ENCODE peak calls at places on chromosomes 2 and 18, in four cellular contexts. One of them, this sample, is unnamed. For H3K4me1, the result is how much of the 10 kb centered on the place peaks cover.

GRCh38 chr18:74840492-74841167 is 243.0 kb downstream of the ZNF407 start:
- DNase-seq in upper lobe of left lung: no peak
- DNase-seq in SJCRH30: no peak
- DNase-seq in left ventricle myocardium inferior: no peak
- DNase-seq in this sample: no peak

GRCh38 chr2:19353721-19354050 is 4.7 kb downstream of the OSR1 start:
- DNase-seq in upper lobe of left lung: no peak
- DNase-seq in SJCRH30: no peak
- DNase-seq in left ventricle myocardium inferior: no peak
- DNase-seq in this sample: no peak

GRCh38 chr2:200747668-200748618 is 63.8 kb upstream of the BZW1 start:
- DNase-seq in upper lobe of left lung: no peak
- DNase-seq in SJCRH30: peak
- DNase-seq in left ventricle myocardium inferior: no peak
- DNase-seq in this sample: peak

GRCh38 chr2:149329470-149330126 is 789 bp upstream of the LYPD6 start:
- DNase-seq in upper lobe of left lung: peak
- DNase-seq in SJCRH30: peak
- DNase-seq in left ventricle myocardium inferior: peak
- DNase-seq in this sample: peak

GRCh38 chr2:172397136-172397825 is 30.1 kb upstream of the ITGA6 start:
- DNase-seq in upper lobe of left lung: no peak
- DNase-seq in SJCRH30: peak
- DNase-seq in left ventricle myocardium inferior: no peak
- DNase-seq in this sample: peak

GRCh38 chr2:201674298-201674697 is 24.1 kb downstream of the MPP4 start:
- DNase-seq in upper lobe of left lung: no peak
- DNase-seq in SJCRH30: no peak
- DNase-seq in left ventricle myocardium inferior: no peak
- DNase-seq in this sample: no peak

GRCh38 chr2:217106650-217107014 is 246.8 kb upstream of the TNP1 start:
- DNase-seq in upper lobe of left lung: no peak
- DNase-seq in SJCRH30: peak
- DNase-seq in left ventricle myocardium inferior: no peak
- DNase-seq in this sample: no peak

GRCh38 chr18:76455015-76455676 is 39.9 kb downstream of the ZNF516 start:
- DNase-seq in upper lobe of left lung: peak
- DNase-seq in SJCRH30: no peak
- DNase-seq in left ventricle myocardium inferior: no peak
- DNase-seq in this sample: peak

GRCh38 chr18:58993260-58993659 is 128.6 kb downstream of the ZNF532 start:
- DNase-seq in upper lobe of left lung: no peak
- DNase-seq in SJCRH30: no peak
- DNase-seq in left ventricle myocardium inferior: no peak
- DNase-seq in this sample: no peak

GRCh38 chr2:228657807-228658402 is 476.4 kb upstream of the SPHKAP start:
- DNase-seq in upper lobe of left lung: no peak
- DNase-seq in SJCRH30: peak
- DNase-seq in left ventricle myocardium inferior: no peak
- DNase-seq in this sample: no peak

GRCh38 chr18:12420831-12421421 is 13.2 kb downstream of the PRELID3A start:
- DNase-seq in upper lobe of left lung: no peak
- DNase-seq in SJCRH30: no peak
- DNase-seq in left ventricle myocardium inferior: no peak
- DNase-seq in this sample: peak

GRCh38 chr2:180057706-180058412 is 50.8 kb upstream of the CWC22 start:
- DNase-seq in upper lobe of left lung: no peak
- DNase-seq in SJCRH30: no peak
- DNase-seq in left ventricle myocardium inferior: no peak
- DNase-seq in this sample: no peak

GRCh38 chr2:179051250-179051649 is 1.3 kb upstream of the CCDC141 start:
- DNase-seq in upper lobe of left lung: no peak
- DNase-seq in SJCRH30: peak
- DNase-seq in left ventricle myocardium inferior: no peak
- DNase-seq in this sample: no peak

GRCh38 chr2:130963849-130964793 is 127.4 kb downstream of the ARHGEF4 start:
- DNase-seq in upper lobe of left lung: no peak
- DNase-seq in SJCRH30: no peak
- DNase-seq in left ventricle myocardium inferior: no peak
- DNase-seq in this sample: peak

GRCh38 chr18:77365667-77366066 is 116.0 kb downstream of the GALR1 start:
- DNase-seq in upper lobe of left lung: no peak
- DNase-seq in SJCRH30: no peak
- DNase-seq in left ventricle myocardium inferior: no peak
- DNase-seq in this sample: no peak

GRCh38 chr2:20757405-20758090 is 65.4 kb downstream of the LDAH start:
- DNase-seq in upper lobe of left lung: no peak
- DNase-seq in SJCRH30: no peak
- DNase-seq in left ventricle myocardium inferior: no peak
- DNase-seq in this sample: no peak

GRCh38 chr2:75465317-75465998 is 95.3 kb downstream of the EVA1A start:
- DNase-seq in upper lobe of left lung: no peak
- DNase-seq in SJCRH30: no peak
- DNase-seq in left ventricle myocardium inferior: no peak
- DNase-seq in this sample: peak

GRCh38 chr2:168136392-168136977 is 110.9 kb downstream of the STK39 start:
- DNase-seq in upper lobe of left lung: no peak
- DNase-seq in SJCRH30: peak
- DNase-seq in left ventricle myocardium inferior: no peak
- DNase-seq in this sample: no peak

DNA sequence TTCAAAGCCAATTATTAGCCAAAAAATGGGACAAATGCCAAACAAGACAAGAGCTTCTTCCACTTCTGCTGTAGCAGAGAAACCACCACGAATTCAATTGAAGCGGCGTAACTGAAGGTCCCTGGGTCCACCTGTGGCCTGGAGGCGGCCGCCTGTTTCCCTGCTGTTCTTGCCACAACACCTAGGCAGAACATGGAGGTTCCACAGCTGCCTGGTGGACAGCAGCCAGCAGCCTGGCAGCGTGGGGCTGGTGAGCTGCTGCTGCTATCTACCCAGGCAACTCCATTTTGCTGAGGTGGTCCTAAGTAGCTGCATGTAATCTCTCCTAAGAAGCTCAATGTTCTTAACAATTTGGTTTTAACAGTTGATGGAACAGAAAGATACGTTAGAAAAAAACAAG is 66.8 kb downstream of the NDUFA10 start:
- DNase-seq in upper lobe of left lung: no peak
- DNase-seq in SJCRH30: no peak
- DNase-seq in left ventricle myocardium inferior: no peak
- DNase-seq in this sample: no peak
- H3K4me1 ChIP-seq in upper lobe of left lung: under half
- H3K4me1 ChIP-seq in SJCRH30: under half
- H3K4me1 ChIP-seq in left ventricle myocardium inferior: half or more
- H3K4me1 ChIP-seq in this sample: under half

DNA sequence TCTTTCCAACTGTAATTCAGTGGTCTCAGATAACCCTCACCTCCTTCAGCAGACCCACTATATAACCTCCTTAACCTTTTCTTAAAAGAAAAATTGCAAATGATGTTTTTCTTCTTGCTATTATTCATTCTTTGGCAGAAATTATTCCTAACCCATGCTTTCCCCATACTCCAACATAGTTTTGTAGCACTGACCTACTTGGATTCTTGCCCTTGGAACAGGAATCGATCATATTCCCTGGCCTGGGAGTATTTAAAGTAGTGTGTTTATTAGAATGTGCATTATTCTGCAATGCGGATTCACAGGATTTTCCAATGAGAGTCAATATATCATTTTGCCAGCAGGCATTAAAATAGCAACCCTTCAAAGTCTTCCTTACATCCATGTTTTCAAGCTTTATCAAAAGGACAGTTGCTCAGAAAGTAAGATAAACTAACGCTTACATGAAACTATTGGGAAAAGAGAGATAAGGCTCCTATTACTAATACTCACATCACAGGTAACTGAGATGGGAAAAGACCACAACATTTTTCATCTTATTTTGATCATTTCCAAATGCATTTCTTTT is 37.4 kb downstream of the CHN1 start:
- DNase-seq in upper lobe of left lung: no peak
- DNase-seq in SJCRH30: no peak
- DNase-seq in left ventricle myocardium inferior: no peak
- DNase-seq in this sample: no peak
- H3K4me1 ChIP-seq in upper lobe of left lung: under half
- H3K4me1 ChIP-seq in SJCRH30: half or more
- H3K4me1 ChIP-seq in left ventricle myocardium inferior: half or more
- H3K4me1 ChIP-seq in this sample: under half

GRCh38 chr2:219125225-219125885 is 35.3 kb downstream of the NHEJ1 start:
- DNase-seq in upper lobe of left lung: peak
- DNase-seq in SJCRH30: no peak
- DNase-seq in left ventricle myocardium inferior: peak
- DNase-seq in this sample: peak

GRCh38 chr2:219126555-219126954 is 34.1 kb downstream of the NHEJ1 start:
- DNase-seq in upper lobe of left lung: peak
- DNase-seq in SJCRH30: no peak
- DNase-seq in left ventricle myocardium inferior: no peak
- DNase-seq in this sample: no peak

GRCh38 chr2:219125886-219126270 is 34.7 kb downstream of the NHEJ1 start:
- DNase-seq in upper lobe of left lung: no peak
- DNase-seq in SJCRH30: no peak
- DNase-seq in left ventricle myocardium inferior: no peak
- DNase-seq in this sample: no peak

GRCh38 chr2:219128401-219128800 is 32.2 kb downstream of the NHEJ1 start:
- DNase-seq in upper lobe of left lung: no peak
- DNase-seq in SJCRH30: no peak
- DNase-seq in left ventricle myocardium inferior: no peak
- DNase-seq in this sample: no peak

GRCh38 chr2:219127236-219127635 is 33.4 kb downstream of the NHEJ1 start:
- DNase-seq in upper lobe of left lung: no peak
- DNase-seq in SJCRH30: no peak
- DNase-seq in left ventricle myocardium inferior: no peak
- DNase-seq in this sample: no peak
- H3K4me1 ChIP-seq in upper lobe of left lung: half or more
- H3K4me1 ChIP-seq in SJCRH30: under half
- H3K4me1 ChIP-seq in left ventricle myocardium inferior: under half
- H3K4me1 ChIP-seq in this sample: under half

DNA sequence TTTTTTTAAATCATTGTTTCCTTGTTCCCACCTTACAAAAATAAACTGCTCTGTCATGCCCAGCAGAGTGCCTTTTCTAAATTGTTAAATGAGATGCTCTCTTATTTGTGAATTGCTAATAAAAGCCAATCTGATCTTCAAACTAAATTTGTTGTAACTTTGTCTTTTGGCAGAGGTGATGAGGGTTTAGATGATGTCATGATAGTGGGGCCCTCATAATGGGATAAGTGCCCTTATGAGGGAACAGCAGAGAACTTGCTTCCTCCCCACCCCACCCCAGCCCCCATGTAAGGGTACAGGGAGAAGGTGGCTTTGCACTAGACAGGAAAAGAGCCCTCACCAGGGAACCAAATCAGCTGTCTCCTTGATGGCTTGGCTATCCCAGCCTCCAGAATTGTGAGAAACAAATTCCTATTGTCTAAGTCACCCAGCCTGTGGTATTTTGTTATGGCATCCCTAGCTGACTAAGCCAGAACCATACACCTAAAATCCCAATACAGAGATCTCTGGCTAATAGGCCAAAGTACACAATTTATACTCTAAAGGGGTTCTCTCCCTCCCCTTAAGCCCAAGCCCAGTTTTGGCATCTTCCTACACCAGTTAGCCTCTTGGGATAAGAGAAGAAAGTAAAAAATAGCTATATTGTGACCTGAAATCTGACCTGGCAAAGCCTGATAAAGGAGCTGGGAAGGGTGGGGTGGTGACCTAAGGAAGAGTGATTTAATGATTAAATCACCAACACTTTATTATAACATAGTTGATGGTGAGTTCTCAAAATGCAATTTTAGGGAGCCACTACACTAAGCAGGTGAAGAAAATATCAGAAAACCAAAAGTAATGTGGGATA is 40.3 kb upstream of the HNRNPA3 start:
- DNase-seq in upper lobe of left lung: no peak
- DNase-seq in SJCRH30: peak
- DNase-seq in left ventricle myocardium inferior: no peak
- DNase-seq in this sample: no peak
- H3K4me1 ChIP-seq in upper lobe of left lung: under half
- H3K4me1 ChIP-seq in SJCRH30: half or more
- H3K4me1 ChIP-seq in left ventricle myocardium inferior: under half
- H3K4me1 ChIP-seq in this sample: under half

GRCh38 chr18:78726326-78727056 is 253.1 kb upstream of the SALL3 start:
- DNase-seq in upper lobe of left lung: no peak
- DNase-seq in SJCRH30: no peak
- DNase-seq in left ventricle myocardium inferior: no peak
- DNase-seq in this sample: no peak

GRCh38 chr18:78727877-78728276 is 251.7 kb upstream of the SALL3 start:
- DNase-seq in upper lobe of left lung: no peak
- DNase-seq in SJCRH30: no peak
- DNase-seq in left ventricle myocardium inferior: no peak
- DNase-seq in this sample: no peak

GRCh38 chr18:78728301-78729098 is 251.1 kb upstream of the SALL3 start:
- DNase-seq in upper lobe of left lung: no peak
- DNase-seq in SJCRH30: no peak
- DNase-seq in left ventricle myocardium inferior: no peak
- DNase-seq in this sample: no peak

GRCh38 chr18:78725426-78725825 is 254.2 kb upstream of the SALL3 start:
- DNase-seq in upper lobe of left lung: no peak
- DNase-seq in SJCRH30: no peak
- DNase-seq in left ventricle myocardium inferior: no peak
- DNase-seq in this sample: no peak

GRCh38 chr18:78727057-78727739 is 252.4 kb upstream of the SALL3 start:
- DNase-seq in upper lobe of left lung: no peak
- DNase-seq in SJCRH30: no peak
- DNase-seq in left ventricle myocardium inferior: no peak
- DNase-seq in this sample: no peak
- H3K4me1 ChIP-seq in upper lobe of left lung: under half
- H3K4me1 ChIP-seq in SJCRH30: under half
- H3K4me1 ChIP-seq in left ventricle myocardium inferior: under half
- H3K4me1 ChIP-seq in this sample: under half

This sample was measured in testis.